ENCODE peak calls at places on chromosomes 4 and X, in six cellular contexts. One of them, this sample, is unnamed.

GRCh38 chrX:139382529-139382928 is 148.0 kb upstream of the F9 start:
- DNase-seq in MM.1S: no peak
- DNase-seq in choroid plexus epithelial cell: no peak
- DNase-seq in CD4-positive, alpha-beta T cell: no peak
- DNase-seq in GM06990: no peak
- DNase-seq in lower lobe of right lung: no peak
- DNase-seq in this sample: no peak

GRCh38 chrX:150365953-150366911 is 3.1 kb downstream of the MAMLD1 start:
- DNase-seq in choroid plexus epithelial cell: peak
- DNase-seq in MM.1S: no peak
- DNase-seq in lower lobe of right lung: peak
- DNase-seq in CD4-positive, alpha-beta T cell: no peak
- DNase-seq in GM06990: no peak
- DNase-seq in this sample: no peak

GRCh38 chr4:151340751-151341385 is 15.5 kb upstream of the SH3D19 start:
- DNase-seq in MM.1S: no peak
- DNase-seq in GM06990: no peak
- DNase-seq in choroid plexus epithelial cell: peak
- DNase-seq in CD4-positive, alpha-beta T cell: no peak
- DNase-seq in lower lobe of right lung: no peak
- DNase-seq in this sample: no peak

GRCh38 chr4:122963222-122963621 is 40.8 kb upstream of the NUDT6 start:
- DNase-seq in MM.1S: no peak
- DNase-seq in CD4-positive, alpha-beta T cell: no peak
- DNase-seq in GM06990: no peak
- DNase-seq in lower lobe of right lung: no peak
- DNase-seq in choroid plexus epithelial cell: peak
- DNase-seq in this sample: no peak

GRCh38 chr4:40204507-40205258 is 7.9 kb downstream of the RHOH start:
- DNase-seq in choroid plexus epithelial cell: no peak
- DNase-seq in lower lobe of right lung: no peak
- DNase-seq in GM06990: no peak
- DNase-seq in CD4-positive, alpha-beta T cell: no peak
- DNase-seq in MM.1S: peak
- DNase-seq in this sample: no peak

GRCh38 chr4:102344520-102344954 is 745 bp downstream of the SLC39A8 start:
- DNase-seq in CD4-positive, alpha-beta T cell: peak
- DNase-seq in MM.1S: peak
- DNase-seq in choroid plexus epithelial cell: peak
- DNase-seq in GM06990: peak
- DNase-seq in lower lobe of right lung: peak
- DNase-seq in this sample: peak

GRCh38 chr4:143329985-143330384 is 6.7 kb upstream of the GAB1 start:
- DNase-seq in GM06990: no peak
- DNase-seq in CD4-positive, alpha-beta T cell: no peak
- DNase-seq in lower lobe of right lung: no peak
- DNase-seq in choroid plexus epithelial cell: no peak
- DNase-seq in MM.1S: no peak
- DNase-seq in this sample: no peak

GRCh38 chr4:73613130-73613529 is 7.1 kb downstream of the RASSF6 start:
- DNase-seq in GM06990: no peak
- DNase-seq in lower lobe of right lung: no peak
- DNase-seq in choroid plexus epithelial cell: no peak
- DNase-seq in MM.1S: no peak
- DNase-seq in CD4-positive, alpha-beta T cell: no peak
- DNase-seq in this sample: no peak

GRCh38 chrX:1322393-1322792 is 14.2 kb upstream of the IL3RA start:
- DNase-seq in lower lobe of right lung: no peak
- DNase-seq in GM06990: no peak
- DNase-seq in MM.1S: no peak
- DNase-seq in CD4-positive, alpha-beta T cell: no peak
- DNase-seq in choroid plexus epithelial cell: no peak
- DNase-seq in this sample: no peak

GRCh38 chrX:8037593-8038348 is 110.6 kb upstream of the PNPLA4 start:
- DNase-seq in MM.1S: peak
- DNase-seq in lower lobe of right lung: no peak
- DNase-seq in CD4-positive, alpha-beta T cell: no peak
- DNase-seq in GM06990: no peak
- DNase-seq in choroid plexus epithelial cell: no peak
- DNase-seq in this sample: no peak

GRCh38 chrX:23792861-23793553 is 10.0 kb downstream of the SAT1 start:
- DNase-seq in lower lobe of right lung: no peak
- DNase-seq in MM.1S: no peak
- DNase-seq in CD4-positive, alpha-beta T cell: no peak
- DNase-seq in GM06990: no peak
- DNase-seq in choroid plexus epithelial cell: peak
- DNase-seq in this sample: no peak

GRCh38 chrX:76657499-76657898 is 230.0 kb downstream of the MAGEE1 start:
- DNase-seq in MM.1S: no peak
- DNase-seq in CD4-positive, alpha-beta T cell: no peak
- DNase-seq in GM06990: no peak
- DNase-seq in choroid plexus epithelial cell: no peak
- DNase-seq in lower lobe of right lung: no peak
- DNase-seq in this sample: no peak

GRCh38 chr4:151166662-151167061 is 67.2 kb downstream of the RPS3A start:
- DNase-seq in lower lobe of right lung: no peak
- DNase-seq in choroid plexus epithelial cell: no peak
- DNase-seq in MM.1S: no peak
- DNase-seq in CD4-positive, alpha-beta T cell: no peak
- DNase-seq in GM06990: no peak
- DNase-seq in this sample: no peak

GRCh38 chrX:135345328-135345645 is 36.0 kb downstream of the ETDC start:
- DNase-seq in GM06990: no peak
- DNase-seq in choroid plexus epithelial cell: peak
- DNase-seq in lower lobe of right lung: no peak
- DNase-seq in CD4-positive, alpha-beta T cell: no peak
- DNase-seq in MM.1S: no peak
- DNase-seq in this sample: no peak

GRCh38 chr4:147831452-147832192 is 99.7 kb downstream of the ARHGAP10 start:
- DNase-seq in GM06990: no peak
- DNase-seq in choroid plexus epithelial cell: peak
- DNase-seq in lower lobe of right lung: no peak
- DNase-seq in CD4-positive, alpha-beta T cell: no peak
- DNase-seq in MM.1S: no peak
- DNase-seq in this sample: no peak

GRCh38 chrX:15646031-15646430 is 18.6 kb downstream of the CLTRN start:
- DNase-seq in CD4-positive, alpha-beta T cell: no peak
- DNase-seq in MM.1S: no peak
- DNase-seq in choroid plexus epithelial cell: no peak
- DNase-seq in GM06990: no peak
- DNase-seq in lower lobe of right lung: no peak
- DNase-seq in this sample: no peak

GRCh38 chr4:29565256-29565655 is 1154.9 kb upstream of the PCDH7 start:
- DNase-seq in GM06990: no peak
- DNase-seq in choroid plexus epithelial cell: no peak
- DNase-seq in lower lobe of right lung: no peak
- DNase-seq in MM.1S: no peak
- DNase-seq in CD4-positive, alpha-beta T cell: no peak
- DNase-seq in this sample: no peak

GRCh38 chr4:182338731-182339130 is 95.5 kb downstream of the TENM3 start:
- DNase-seq in lower lobe of right lung: no peak
- DNase-seq in GM06990: no peak
- DNase-seq in choroid plexus epithelial cell: peak
- DNase-seq in CD4-positive, alpha-beta T cell: no peak
- DNase-seq in MM.1S: no peak
- DNase-seq in this sample: no peak

GRCh38 chrX:151396042-151396826 is 772 bp upstream of the VMA21 start:
- DNase-seq in MM.1S: peak
- DNase-seq in CD4-positive, alpha-beta T cell: peak
- DNase-seq in GM06990: peak
- DNase-seq in lower lobe of right lung: peak
- DNase-seq in choroid plexus epithelial cell: peak
- DNase-seq in this sample: no peak

GRCh38 chr4:113146876-113147358 is 97.5 kb downstream of the ANK2 start:
- DNase-seq in CD4-positive, alpha-beta T cell: no peak
- DNase-seq in MM.1S: peak
- DNase-seq in lower lobe of right lung: no peak
- DNase-seq in GM06990: peak
- DNase-seq in choroid plexus epithelial cell: peak
- DNase-seq in this sample: no peak

GRCh38 chr4:17283251-17283650 is 228.6 kb downstream of the QDPR start:
- DNase-seq in lower lobe of right lung: no peak
- DNase-seq in CD4-positive, alpha-beta T cell: no peak
- DNase-seq in MM.1S: no peak
- DNase-seq in GM06990: no peak
- DNase-seq in choroid plexus epithelial cell: no peak
- DNase-seq in this sample: no peak

GRCh38 chr4:41183021-41183553 is 31.3 kb downstream of the APBB2 start:
- DNase-seq in GM06990: no peak
- DNase-seq in MM.1S: no peak
- DNase-seq in choroid plexus epithelial cell: no peak
- DNase-seq in lower lobe of right lung: no peak
- DNase-seq in CD4-positive, alpha-beta T cell: no peak
- DNase-seq in this sample: no peak

GRCh38 chr4:113809313-113809712 is 47.8 kb upstream of the CAMK2D start:
- DNase-seq in lower lobe of right lung: peak
- DNase-seq in MM.1S: no peak
- DNase-seq in choroid plexus epithelial cell: peak
- DNase-seq in GM06990: no peak
- DNase-seq in CD4-positive, alpha-beta T cell: no peak
- DNase-seq in this sample: no peak

GRCh38 chrX:1086444-1087409 is 125.7 kb downstream of the CRLF2 start:
- DNase-seq in MM.1S: no peak
- DNase-seq in lower lobe of right lung: no peak
- DNase-seq in CD4-positive, alpha-beta T cell: no peak
- DNase-seq in GM06990: no peak
- DNase-seq in choroid plexus epithelial cell: peak
- DNase-seq in this sample: no peak

GRCh38 chr4:92840880-92841279 is 537.1 kb downstream of the GRID2 start:
- DNase-seq in choroid plexus epithelial cell: no peak
- DNase-seq in lower lobe of right lung: no peak
- DNase-seq in GM06990: no peak
- DNase-seq in CD4-positive, alpha-beta T cell: no peak
- DNase-seq in MM.1S: no peak
- DNase-seq in this sample: no peak

GRCh38 chr4:76306882-76307669 is 543 bp downstream of the STBD1 start:
- DNase-seq in choroid plexus epithelial cell: peak
- DNase-seq in lower lobe of right lung: peak
- DNase-seq in MM.1S: peak
- DNase-seq in CD4-positive, alpha-beta T cell: peak
- DNase-seq in GM06990: no peak
- DNase-seq in this sample: peak

GRCh38 chrX:149461746-149462145 is 43.4 kb downstream of the IDS start:
- DNase-seq in GM06990: no peak
- DNase-seq in choroid plexus epithelial cell: no peak
- DNase-seq in MM.1S: no peak
- DNase-seq in lower lobe of right lung: no peak
- DNase-seq in CD4-positive, alpha-beta T cell: no peak
- DNase-seq in this sample: no peak

GRCh38 chr4:184955636-184956035 is 62.7 kb upstream of the HELT start:
- DNase-seq in CD4-positive, alpha-beta T cell: no peak
- DNase-seq in MM.1S: no peak
- DNase-seq in lower lobe of right lung: no peak
- DNase-seq in choroid plexus epithelial cell: no peak
- DNase-seq in GM06990: peak
- DNase-seq in this sample: no peak

GRCh38 chrX:101362757-101363156 is 14.2 kb upstream of the TIMM8A start:
- DNase-seq in choroid plexus epithelial cell: no peak
- DNase-seq in GM06990: no peak
- DNase-seq in lower lobe of right lung: no peak
- DNase-seq in CD4-positive, alpha-beta T cell: no peak
- DNase-seq in MM.1S: no peak
- DNase-seq in this sample: no peak

GRCh38 chr4:168711197-168712120 is 214.6 kb downstream of the PALLD start:
- DNase-seq in GM06990: no peak
- DNase-seq in lower lobe of right lung: no peak
- DNase-seq in CD4-positive, alpha-beta T cell: no peak
- DNase-seq in MM.1S: no peak
- DNase-seq in choroid plexus epithelial cell: peak
- DNase-seq in this sample: no peak

GRCh38 chrX:136397001-136397400 is 90.7 kb upstream of the BRS3 start:
- DNase-seq in GM06990: no peak
- DNase-seq in lower lobe of right lung: no peak
- DNase-seq in choroid plexus epithelial cell: peak
- DNase-seq in CD4-positive, alpha-beta T cell: no peak
- DNase-seq in MM.1S: no peak
- DNase-seq in this sample: no peak
- TF ChIP-seq CTCF in GM06990: no peak
- TF ChIP-seq CTCF in lower lobe of right lung: no peak
- TF ChIP-seq CTCF in choroid plexus epithelial cell: peak
- TF ChIP-seq CTCF in CD4-positive, alpha-beta T cell: no peak
- TF ChIP-seq CTCF in MM.1S: no peak
- TF ChIP-seq CTCF in this sample: no peak

GRCh38 chr4:3766791-3767561 is 791 bp downstream of the ADRA2C start:
- DNase-seq in GM06990: no peak
- DNase-seq in MM.1S: no peak
- DNase-seq in choroid plexus epithelial cell: peak
- DNase-seq in lower lobe of right lung: no peak
- DNase-seq in CD4-positive, alpha-beta T cell: no peak
- DNase-seq in this sample: no peak
- TF ChIP-seq CTCF in GM06990: no peak
- TF ChIP-seq CTCF in MM.1S: no peak
- TF ChIP-seq CTCF in choroid plexus epithelial cell: no peak
- TF ChIP-seq CTCF in lower lobe of right lung: no peak
- TF ChIP-seq CTCF in CD4-positive, alpha-beta T cell: no peak
- TF ChIP-seq CTCF in this sample: peak

DNA sequence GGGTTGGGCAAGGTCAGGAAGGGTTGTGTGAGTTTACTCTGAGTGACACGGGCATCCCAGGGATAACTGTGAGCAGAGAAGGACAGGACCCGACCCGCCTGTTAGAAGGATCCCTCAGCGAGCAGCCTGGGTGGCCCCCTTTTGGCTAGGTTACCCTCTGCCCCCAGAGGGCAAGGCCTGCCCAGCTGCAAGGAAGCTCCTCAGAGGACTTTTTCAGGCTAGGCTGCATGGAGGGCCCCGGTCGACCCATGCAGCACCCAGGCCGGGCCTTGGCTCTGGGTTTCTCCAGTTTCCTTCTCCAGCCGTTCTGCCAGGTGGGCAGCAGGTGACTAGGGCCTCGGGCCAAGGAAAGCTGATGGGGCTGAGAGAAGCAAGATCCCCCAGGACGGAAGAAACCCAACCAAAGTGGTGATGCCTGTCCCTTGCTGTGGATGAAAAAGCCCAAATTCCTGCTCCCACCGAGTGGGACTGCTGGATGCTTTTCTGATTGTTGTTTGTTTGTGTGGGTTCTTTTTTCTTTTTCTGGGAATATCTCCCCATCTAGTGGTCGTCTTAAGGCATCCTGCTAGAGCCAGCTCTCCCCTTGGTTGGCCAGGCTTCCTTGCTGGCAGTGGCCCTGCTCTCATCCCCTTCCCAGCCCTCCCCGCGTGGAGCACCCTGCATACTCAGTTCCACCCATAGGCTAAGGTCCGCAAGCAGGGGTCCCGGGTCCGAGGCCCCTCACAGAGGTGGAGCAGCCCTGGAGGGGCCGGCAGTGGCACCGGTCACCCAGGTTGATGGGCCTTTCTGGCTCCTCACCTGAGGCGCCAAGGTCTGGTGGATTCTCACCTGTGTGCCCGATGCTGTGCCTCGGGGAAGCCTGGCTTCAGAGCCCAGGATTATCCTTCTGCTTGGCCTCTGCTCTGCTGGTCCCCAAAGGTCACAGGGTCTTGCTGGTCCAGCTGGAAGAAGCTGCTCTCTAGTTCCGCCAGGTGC is 1.8 kb downstream of the ZFP92 start:
- DNase-seq in MM.1S: no peak
- DNase-seq in choroid plexus epithelial cell: peak
- DNase-seq in lower lobe of right lung: no peak
- DNase-seq in CD4-positive, alpha-beta T cell: no peak
- DNase-seq in GM06990: no peak
- DNase-seq in this sample: no peak
- TF ChIP-seq CTCF in MM.1S: no peak
- TF ChIP-seq CTCF in choroid plexus epithelial cell: peak
- TF ChIP-seq CTCF in lower lobe of right lung: no peak
- TF ChIP-seq CTCF in CD4-positive, alpha-beta T cell: no peak
- TF ChIP-seq CTCF in GM06990: no peak
- TF ChIP-seq CTCF in this sample: no peak

GRCh38 chr4:71772592-71772991 is 11.3 kb downstream of the GC start:
- DNase-seq in choroid plexus epithelial cell: no peak
- DNase-seq in MM.1S: no peak
- DNase-seq in GM06990: no peak
- DNase-seq in lower lobe of right lung: no peak
- DNase-seq in CD4-positive, alpha-beta T cell: no peak
- DNase-seq in this sample: no peak
- TF ChIP-seq CTCF in choroid plexus epithelial cell: no peak
- TF ChIP-seq CTCF in MM.1S: peak
- TF ChIP-seq CTCF in GM06990: no peak
- TF ChIP-seq CTCF in lower lobe of right lung: peak
- TF ChIP-seq CTCF in CD4-positive, alpha-beta T cell: no peak
- TF ChIP-seq CTCF in this sample: peak

This sample was measured in progenitor cell of endocrine pancreas.